ENCODE peak calls at places on chromosomes 13 and 19, in ten cellular contexts. One of them, this sample, is unnamed.

GRCh38 chr19:44151491-44151890 is 10.1 kb downstream of the ZNF234 start:
- DNase-seq in neural progenitor cell: no peak
- DNase-seq in HCT116: no peak
- DNase-seq in HL-60: no peak
- DNase-seq in fibroblast of lung: no peak
- DNase-seq in A673: no peak
- DNase-seq in cardiac muscle cell: no peak
- DNase-seq in GM23338: no peak
- DNase-seq in CD8-positive, alpha-beta T cell: no peak
- DNase-seq in upper lobe of right lung: no peak
- DNase-seq in this sample: no peak

GRCh38 chr13:51419015-51419636 is 33.7 kb downstream of the INTS6 start:
- DNase-seq in fibroblast of lung: no peak
- DNase-seq in HCT116: no peak
- DNase-seq in GM23338: no peak
- DNase-seq in CD8-positive, alpha-beta T cell: no peak
- DNase-seq in cardiac muscle cell: no peak
- DNase-seq in neural progenitor cell: no peak
- DNase-seq in A673: no peak
- DNase-seq in upper lobe of right lung: no peak
- DNase-seq in HL-60: peak; percentile 13
- DNase-seq in this sample: no peak

GRCh38 chr13:29716493-29716892 is 121.0 kb upstream of the SLC7A1 start:
- DNase-seq in neural progenitor cell: no peak
- DNase-seq in cardiac muscle cell: no peak
- DNase-seq in HCT116: no peak
- DNase-seq in CD8-positive, alpha-beta T cell: no peak
- DNase-seq in upper lobe of right lung: no peak
- DNase-seq in GM23338: no peak
- DNase-seq in HL-60: no peak
- DNase-seq in fibroblast of lung: no peak
- DNase-seq in A673: no peak
- DNase-seq in this sample: no peak

GRCh38 chr19:46515879-46516350 is 20.2 kb upstream of the PNMA8B start:
- DNase-seq in neural progenitor cell: peak; percentile 57
- DNase-seq in upper lobe of right lung: no peak
- DNase-seq in cardiac muscle cell: peak; percentile 60
- DNase-seq in HL-60: peak; percentile 27
- DNase-seq in fibroblast of lung: peak; percentile 44
- DNase-seq in CD8-positive, alpha-beta T cell: no peak
- DNase-seq in HCT116: no peak
- DNase-seq in A673: peak; percentile 77
- DNase-seq in GM23338: peak; percentile 80
- DNase-seq in this sample: no peak

GRCh38 chr13:71877280-71877653 is 10.3 kb upstream of the DACH1 start:
- DNase-seq in HCT116: no peak
- DNase-seq in A673: no peak
- DNase-seq in neural progenitor cell: peak; percentile 84
- DNase-seq in GM23338: peak; percentile 84
- DNase-seq in cardiac muscle cell: no peak
- DNase-seq in HL-60: no peak
- DNase-seq in CD8-positive, alpha-beta T cell: no peak
- DNase-seq in upper lobe of right lung: no peak
- DNase-seq in fibroblast of lung: no peak
- DNase-seq in this sample: no peak

GRCh38 chr13:23175920-23176319 is 4.9 kb upstream of the SGCG start:
- DNase-seq in cardiac muscle cell: peak; percentile 10
- DNase-seq in CD8-positive, alpha-beta T cell: no peak
- DNase-seq in A673: peak; percentile 7
- DNase-seq in HL-60: no peak
- DNase-seq in fibroblast of lung: peak; percentile 40
- DNase-seq in HCT116: peak; percentile 3
- DNase-seq in upper lobe of right lung: no peak
- DNase-seq in neural progenitor cell: no peak
- DNase-seq in GM23338: peak; percentile 19
- DNase-seq in this sample: no peak

GRCh38 chr19:47615714-47616113 is 6.8 kb downstream of the BICRA start:
- DNase-seq in CD8-positive, alpha-beta T cell: no peak
- DNase-seq in fibroblast of lung: no peak
- DNase-seq in HL-60: no peak
- DNase-seq in cardiac muscle cell: no peak
- DNase-seq in HCT116: no peak
- DNase-seq in GM23338: no peak
- DNase-seq in upper lobe of right lung: no peak
- DNase-seq in neural progenitor cell: no peak
- DNase-seq in A673: no peak
- DNase-seq in this sample: no peak

GRCh38 chr19:3470500-3471128 is 9.7 kb downstream of the SMIM24 start:
- DNase-seq in A673: no peak
- DNase-seq in CD8-positive, alpha-beta T cell: no peak
- DNase-seq in neural progenitor cell: no peak
- DNase-seq in HCT116: no peak
- DNase-seq in upper lobe of right lung: no peak
- DNase-seq in fibroblast of lung: no peak
- DNase-seq in GM23338: no peak
- DNase-seq in HL-60: no peak
- DNase-seq in cardiac muscle cell: peak; percentile 25
- DNase-seq in this sample: no peak

GRCh38 chr19:39445258-39446071 is at the start of gene SUPT5H:
- DNase-seq in CD8-positive, alpha-beta T cell: peak; percentile 95
- DNase-seq in A673: peak; percentile 98
- DNase-seq in upper lobe of right lung: peak; percentile 98
- DNase-seq in HL-60: peak; percentile 99
- DNase-seq in cardiac muscle cell: peak; percentile 98
- DNase-seq in fibroblast of lung: peak; percentile 97
- DNase-seq in GM23338: peak; percentile 99
- DNase-seq in neural progenitor cell: peak; percentile 99
- DNase-seq in HCT116: peak; percentile 96
- DNase-seq in this sample: peak; percentile 88

GRCh38 chr13:90542959-90543358 is 804.5 kb upstream of the MIR17HG start:
- DNase-seq in HL-60: no peak
- DNase-seq in upper lobe of right lung: no peak
- DNase-seq in fibroblast of lung: no peak
- DNase-seq in A673: no peak
- DNase-seq in cardiac muscle cell: no peak
- DNase-seq in CD8-positive, alpha-beta T cell: no peak
- DNase-seq in neural progenitor cell: no peak
- DNase-seq in GM23338: no peak
- DNase-seq in HCT116: no peak
- DNase-seq in this sample: no peak

GRCh38 chr13:66367356-66367755 is 862.8 kb downstream of the PCDH9 start:
- DNase-seq in upper lobe of right lung: no peak
- DNase-seq in HCT116: no peak
- DNase-seq in neural progenitor cell: no peak
- DNase-seq in HL-60: no peak
- DNase-seq in GM23338: no peak
- DNase-seq in CD8-positive, alpha-beta T cell: no peak
- DNase-seq in A673: no peak
- DNase-seq in fibroblast of lung: no peak
- DNase-seq in cardiac muscle cell: no peak
- DNase-seq in this sample: no peak

GRCh38 chr19:16678498-16678897 is 17.6 kb downstream of the TMEM38A start:
- DNase-seq in CD8-positive, alpha-beta T cell: no peak
- DNase-seq in upper lobe of right lung: no peak
- DNase-seq in fibroblast of lung: no peak
- DNase-seq in GM23338: no peak
- DNase-seq in A673: no peak
- DNase-seq in HL-60: no peak
- DNase-seq in HCT116: no peak
- DNase-seq in neural progenitor cell: no peak
- DNase-seq in cardiac muscle cell: no peak
- DNase-seq in this sample: no peak

GRCh38 chr19:16677060-16677459 is 16.1 kb downstream of the TMEM38A start:
- DNase-seq in neural progenitor cell: no peak
- DNase-seq in upper lobe of right lung: no peak
- DNase-seq in HCT116: no peak
- DNase-seq in A673: no peak
- DNase-seq in GM23338: no peak
- DNase-seq in CD8-positive, alpha-beta T cell: no peak
- DNase-seq in cardiac muscle cell: peak; percentile 6
- DNase-seq in HL-60: peak; percentile 17
- DNase-seq in fibroblast of lung: no peak
- DNase-seq in this sample: no peak

GRCh38 chr19:16684216-16684615 is 23.3 kb downstream of the TMEM38A start:
- DNase-seq in fibroblast of lung: no peak
- DNase-seq in upper lobe of right lung: no peak
- DNase-seq in neural progenitor cell: no peak
- DNase-seq in A673: no peak
- DNase-seq in GM23338: no peak
- DNase-seq in CD8-positive, alpha-beta T cell: no peak
- DNase-seq in HL-60: no peak
- DNase-seq in HCT116: no peak
- DNase-seq in cardiac muscle cell: no peak
- DNase-seq in this sample: no peak

GRCh38 chr19:16679811-16680210 is 18.9 kb downstream of the TMEM38A start:
- DNase-seq in upper lobe of right lung: no peak
- DNase-seq in HL-60: no peak
- DNase-seq in GM23338: no peak
- DNase-seq in neural progenitor cell: no peak
- DNase-seq in CD8-positive, alpha-beta T cell: no peak
- DNase-seq in fibroblast of lung: no peak
- DNase-seq in A673: no peak
- DNase-seq in HCT116: no peak
- DNase-seq in cardiac muscle cell: no peak
- DNase-seq in this sample: no peak

GRCh38 chr19:16682539-16682938 is 21.6 kb downstream of the TMEM38A start:
- DNase-seq in upper lobe of right lung: no peak
- DNase-seq in HCT116: no peak
- DNase-seq in HL-60: no peak
- DNase-seq in GM23338: no peak
- DNase-seq in neural progenitor cell: no peak
- DNase-seq in CD8-positive, alpha-beta T cell: no peak
- DNase-seq in fibroblast of lung: no peak
- DNase-seq in cardiac muscle cell: no peak
- DNase-seq in A673: no peak
- DNase-seq in this sample: no peak
- H3K27ac ChIP-seq in upper lobe of right lung: no peak overlapping the region
- H3K27ac ChIP-seq in HCT116: no peak overlapping the region
- H3K27ac ChIP-seq in HL-60: no peak overlapping the region
- H3K27ac ChIP-seq in GM23338: no peak overlapping the region
- H3K27ac ChIP-seq in neural progenitor cell: no peak overlapping the region
- H3K27ac ChIP-seq in CD8-positive, alpha-beta T cell: no peak overlapping the region
- H3K27ac ChIP-seq in fibroblast of lung: no peak overlapping the region
- H3K27ac ChIP-seq in cardiac muscle cell: no peak overlapping the region
- H3K27ac ChIP-seq in A673: no peak overlapping the region
- H3K27ac ChIP-seq in this sample: no peak overlapping the region

DNA sequence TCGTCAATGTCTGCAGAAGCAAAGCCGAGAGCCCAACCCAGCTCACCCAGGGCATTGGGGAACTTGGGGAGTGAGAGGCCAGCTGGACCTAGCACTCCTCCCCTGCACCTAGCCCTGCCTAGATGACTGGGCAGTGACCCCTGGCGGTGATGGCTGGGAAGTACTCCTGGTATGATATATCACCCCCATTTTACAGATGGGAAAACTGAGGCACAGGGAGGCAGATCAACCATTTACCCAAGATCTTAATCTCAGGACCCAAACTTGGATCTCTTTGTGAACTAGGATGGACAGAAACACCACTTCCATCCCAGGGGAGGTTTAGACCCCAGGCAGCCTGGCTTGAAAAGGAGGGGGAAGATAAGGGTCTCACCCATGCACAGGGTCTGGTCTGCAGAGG is 43.5 kb downstream of the CCL25 start:
- DNase-seq in GM23338: peak; percentile 21
- DNase-seq in cardiac muscle cell: no peak
- DNase-seq in A673: no peak
- DNase-seq in HCT116: no peak
- DNase-seq in neural progenitor cell: no peak
- DNase-seq in HL-60: no peak
- DNase-seq in CD8-positive, alpha-beta T cell: no peak
- DNase-seq in fibroblast of lung: no peak
- DNase-seq in upper lobe of right lung: no peak
- DNase-seq in this sample: no peak
- TF ChIP-seq CTCF in GM23338: peak; percentile 35
- TF ChIP-seq CTCF in cardiac muscle cell: no peak
- TF ChIP-seq CTCF in A673: no peak
- TF ChIP-seq CTCF in HCT116: peak; percentile 13
- TF ChIP-seq CTCF in neural progenitor cell: no peak
- TF ChIP-seq CTCF in HL-60: no peak
- TF ChIP-seq CTCF in CD8-positive, alpha-beta T cell: no peak
- TF ChIP-seq CTCF in fibroblast of lung: no peak
- TF ChIP-seq CTCF in upper lobe of right lung: no peak
- TF ChIP-seq CTCF in this sample: no peak

DNA sequence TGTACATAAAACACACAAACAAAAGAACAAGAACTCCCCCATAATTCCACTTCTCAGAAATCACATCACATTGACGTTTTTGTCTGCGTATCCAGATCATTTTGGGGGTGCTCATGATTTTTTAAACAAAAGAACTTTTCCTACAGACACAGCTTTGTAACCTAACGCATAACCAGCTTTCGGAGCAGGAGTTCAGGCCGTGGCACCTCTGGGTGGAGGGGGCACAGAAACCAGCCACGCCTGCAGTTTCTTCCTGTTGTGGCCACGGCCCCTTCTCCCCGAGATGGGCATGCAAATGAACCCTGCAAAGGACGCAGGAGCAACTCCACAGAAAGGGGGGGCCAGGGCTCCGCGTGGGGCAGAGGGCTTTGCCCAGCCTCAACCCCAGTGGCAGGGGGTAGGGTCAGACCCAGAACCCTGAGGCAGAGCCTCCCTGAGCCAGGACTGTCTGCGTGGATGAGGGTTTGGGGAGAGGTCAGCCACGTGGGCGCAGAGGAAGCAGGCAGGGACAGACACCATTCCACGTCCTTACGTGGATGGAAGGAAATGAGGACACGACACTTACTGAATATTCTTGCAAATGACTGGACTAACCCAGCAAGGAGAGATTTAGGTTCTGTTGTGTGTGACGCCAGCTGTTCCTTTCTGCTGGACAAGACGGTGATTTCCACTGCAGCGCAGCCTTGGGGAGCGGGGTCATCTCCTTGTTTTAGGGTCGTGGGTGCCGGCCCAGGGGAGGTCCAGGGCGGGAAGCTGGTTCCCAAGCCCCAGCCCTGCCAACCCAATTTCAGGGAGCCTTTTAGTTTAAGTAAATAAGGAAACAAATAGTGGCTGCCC is 64.3 kb downstream of the RASA3 start:
- DNase-seq in HCT116: no peak
- DNase-seq in fibroblast of lung: no peak
- DNase-seq in HL-60: no peak
- DNase-seq in neural progenitor cell: no peak
- DNase-seq in CD8-positive, alpha-beta T cell: no peak
- DNase-seq in cardiac muscle cell: no peak
- DNase-seq in upper lobe of right lung: peak; percentile 64
- DNase-seq in A673: no peak
- DNase-seq in GM23338: no peak
- DNase-seq in this sample: no peak
- H3K4me3 ChIP-seq in HCT116: no peak overlapping the region
- H3K4me3 ChIP-seq in fibroblast of lung: no peak overlapping the region
- H3K4me3 ChIP-seq in HL-60: no peak overlapping the region
- H3K4me3 ChIP-seq in neural progenitor cell: no peak overlapping the region
- H3K4me3 ChIP-seq in CD8-positive, alpha-beta T cell: no peak overlapping the region
- H3K4me3 ChIP-seq in cardiac muscle cell: no peak overlapping the region
- H3K4me3 ChIP-seq in upper lobe of right lung: no peak overlapping the region
- H3K4me3 ChIP-seq in A673: no peak overlapping the region
- H3K4me3 ChIP-seq in GM23338: no peak overlapping the region
- H3K4me3 ChIP-seq in this sample: no peak overlapping the region

GRCh38 chr13:110290153-110290552 is 16.8 kb downstream of the COL4A1 start:
- DNase-seq in HCT116: no peak
- DNase-seq in neural progenitor cell: no peak
- DNase-seq in fibroblast of lung: no peak
- DNase-seq in GM23338: no peak
- DNase-seq in HL-60: no peak
- DNase-seq in A673: no peak
- DNase-seq in CD8-positive, alpha-beta T cell: no peak
- DNase-seq in upper lobe of right lung: no peak
- DNase-seq in cardiac muscle cell: no peak
- DNase-seq in this sample: no peak
- H3K27ac ChIP-seq in HCT116: no peak overlapping the region
- H3K27ac ChIP-seq in neural progenitor cell: no peak overlapping the region
- H3K27ac ChIP-seq in fibroblast of lung: no peak overlapping the region
- H3K27ac ChIP-seq in GM23338: no peak overlapping the region
- H3K27ac ChIP-seq in HL-60: no peak overlapping the region
- H3K27ac ChIP-seq in A673: no peak overlapping the region
- H3K27ac ChIP-seq in CD8-positive, alpha-beta T cell: no peak overlapping the region
- H3K27ac ChIP-seq in upper lobe of right lung: no peak overlapping the region
- H3K27ac ChIP-seq in cardiac muscle cell: no peak overlapping the region
- H3K27ac ChIP-seq in this sample: no peak overlapping the region

This sample was measured in ascending aorta.